ENCODE peak calls at places on chromosomes 1 and 21, in eight cellular contexts. One of them, this sample, is unnamed.

GRCh38 chr1:232868793-232869491 is 63.7 kb downstream of the MAP10 start:
- DNase-seq in heart right ventricle: no peak
- DNase-seq in heart left ventricle: peak
- DNase-seq in left ventricle myocardium inferior: no peak
- DNase-seq in breast epithelium: peak
- DNase-seq in right lobe of liver: peak
- DNase-seq in uterus: no peak
- DNase-seq in dorsolateral prefrontal cortex: no peak
- DNase-seq in this sample: peak

GRCh38 chr1:211352985-211353515 is 26.4 kb downstream of the TRAF5 start:
- DNase-seq in right lobe of liver: no peak
- DNase-seq in uterus: peak
- DNase-seq in heart left ventricle: no peak
- DNase-seq in breast epithelium: no peak
- DNase-seq in heart right ventricle: peak
- DNase-seq in left ventricle myocardium inferior: no peak
- DNase-seq in dorsolateral prefrontal cortex: no peak
- DNase-seq in this sample: no peak

GRCh38 chr1:116374340-116375164 is 1.5 kb downstream of the ATP1A1 start:
- DNase-seq in dorsolateral prefrontal cortex: no peak
- DNase-seq in right lobe of liver: no peak
- DNase-seq in uterus: no peak
- DNase-seq in left ventricle myocardium inferior: no peak
- DNase-seq in breast epithelium: no peak
- DNase-seq in heart left ventricle: peak
- DNase-seq in heart right ventricle: no peak
- DNase-seq in this sample: no peak

GRCh38 chr1:64986903-64987871 is 20.8 kb upstream of the JAK1 start:
- DNase-seq in dorsolateral prefrontal cortex: no peak
- DNase-seq in uterus: no peak
- DNase-seq in heart right ventricle: no peak
- DNase-seq in left ventricle myocardium inferior: no peak
- DNase-seq in heart left ventricle: no peak
- DNase-seq in right lobe of liver: no peak
- DNase-seq in breast epithelium: no peak
- DNase-seq in this sample: no peak

GRCh38 chr1:151887028-151887427 is 22.3 kb downstream of the THEM4 start:
- DNase-seq in heart left ventricle: no peak
- DNase-seq in dorsolateral prefrontal cortex: no peak
- DNase-seq in uterus: no peak
- DNase-seq in right lobe of liver: no peak
- DNase-seq in left ventricle myocardium inferior: no peak
- DNase-seq in breast epithelium: no peak
- DNase-seq in heart right ventricle: no peak
- DNase-seq in this sample: no peak

GRCh38 chr21:35933466-35933865 is 126.9 kb downstream of the SETD4 start:
- DNase-seq in heart right ventricle: peak
- DNase-seq in breast epithelium: no peak
- DNase-seq in right lobe of liver: no peak
- DNase-seq in uterus: peak
- DNase-seq in dorsolateral prefrontal cortex: no peak
- DNase-seq in heart left ventricle: peak
- DNase-seq in left ventricle myocardium inferior: peak
- DNase-seq in this sample: no peak

GRCh38 chr1:64982134-64982533 is 15.8 kb upstream of the JAK1 start:
- DNase-seq in dorsolateral prefrontal cortex: no peak
- DNase-seq in heart right ventricle: no peak
- DNase-seq in left ventricle myocardium inferior: no peak
- DNase-seq in uterus: no peak
- DNase-seq in right lobe of liver: no peak
- DNase-seq in breast epithelium: no peak
- DNase-seq in heart left ventricle: no peak
- DNase-seq in this sample: no peak

GRCh38 chr1:47465605-47466004 is 27.8 kb downstream of the FOXD2 start:
- DNase-seq in heart left ventricle: no peak
- DNase-seq in left ventricle myocardium inferior: no peak
- DNase-seq in breast epithelium: no peak
- DNase-seq in heart right ventricle: no peak
- DNase-seq in dorsolateral prefrontal cortex: no peak
- DNase-seq in right lobe of liver: no peak
- DNase-seq in uterus: no peak
- DNase-seq in this sample: peak

GRCh38 chr1:98398649-98399048 is 262.9 kb upstream of the SNX7 start:
- DNase-seq in right lobe of liver: no peak
- DNase-seq in heart right ventricle: no peak
- DNase-seq in heart left ventricle: no peak
- DNase-seq in dorsolateral prefrontal cortex: no peak
- DNase-seq in uterus: no peak
- DNase-seq in left ventricle myocardium inferior: no peak
- DNase-seq in breast epithelium: no peak
- DNase-seq in this sample: no peak

GRCh38 chr1:59061876-59062275 is 235.0 kb upstream of the FGGY start:
- DNase-seq in left ventricle myocardium inferior: peak
- DNase-seq in breast epithelium: peak
- DNase-seq in heart right ventricle: peak
- DNase-seq in dorsolateral prefrontal cortex: no peak
- DNase-seq in right lobe of liver: no peak
- DNase-seq in uterus: peak
- DNase-seq in heart left ventricle: peak
- DNase-seq in this sample: no peak

GRCh38 chr1:164602142-164602429 is 43.1 kb downstream of the PBX1 start:
- DNase-seq in left ventricle myocardium inferior: no peak
- DNase-seq in right lobe of liver: no peak
- DNase-seq in heart left ventricle: no peak
- DNase-seq in heart right ventricle: no peak
- DNase-seq in breast epithelium: peak
- DNase-seq in dorsolateral prefrontal cortex: no peak
- DNase-seq in uterus: no peak
- DNase-seq in this sample: peak

GRCh38 chr1:91793877-91794276 is 92.1 kb downstream of the TGFBR3 start:
- DNase-seq in breast epithelium: no peak
- DNase-seq in uterus: no peak
- DNase-seq in left ventricle myocardium inferior: no peak
- DNase-seq in right lobe of liver: no peak
- DNase-seq in heart right ventricle: no peak
- DNase-seq in heart left ventricle: no peak
- DNase-seq in dorsolateral prefrontal cortex: no peak
- DNase-seq in this sample: no peak

GRCh38 chr1:174028495-174028894 is 6.3 kb upstream of the RC3H1 start:
- DNase-seq in uterus: no peak
- DNase-seq in breast epithelium: no peak
- DNase-seq in heart right ventricle: no peak
- DNase-seq in left ventricle myocardium inferior: no peak
- DNase-seq in dorsolateral prefrontal cortex: no peak
- DNase-seq in heart left ventricle: no peak
- DNase-seq in right lobe of liver: no peak
- DNase-seq in this sample: no peak

GRCh38 chr1:174626031-174627020 is 178.6 kb downstream of the GPR52 start:
- DNase-seq in left ventricle myocardium inferior: no peak
- DNase-seq in breast epithelium: no peak
- DNase-seq in right lobe of liver: no peak
- DNase-seq in heart right ventricle: no peak
- DNase-seq in heart left ventricle: no peak
- DNase-seq in uterus: no peak
- DNase-seq in dorsolateral prefrontal cortex: no peak
- DNase-seq in this sample: no peak

GRCh38 chr1:38151399-38151798 is 104.8 kb upstream of the POU3F1 start:
- DNase-seq in breast epithelium: no peak
- DNase-seq in uterus: no peak
- DNase-seq in dorsolateral prefrontal cortex: no peak
- DNase-seq in right lobe of liver: no peak
- DNase-seq in left ventricle myocardium inferior: no peak
- DNase-seq in heart right ventricle: no peak
- DNase-seq in heart left ventricle: no peak
- DNase-seq in this sample: no peak

GRCh38 chr1:25476186-25477097 is 45.7 kb downstream of the MACO1 start:
- DNase-seq in dorsolateral prefrontal cortex: no peak
- DNase-seq in left ventricle myocardium inferior: no peak
- DNase-seq in right lobe of liver: no peak
- DNase-seq in breast epithelium: no peak
- DNase-seq in heart right ventricle: no peak
- DNase-seq in heart left ventricle: no peak
- DNase-seq in uterus: no peak
- DNase-seq in this sample: no peak

GRCh38 chr1:43304771-43305300 is 4.1 kb downstream of the TIE1 start:
- DNase-seq in uterus: no peak
- DNase-seq in heart left ventricle: no peak
- DNase-seq in right lobe of liver: peak
- DNase-seq in breast epithelium: no peak
- DNase-seq in dorsolateral prefrontal cortex: no peak
- DNase-seq in left ventricle myocardium inferior: no peak
- DNase-seq in heart right ventricle: no peak
- DNase-seq in this sample: no peak

GRCh38 chr1:244583358-244583757 is 69.6 kb upstream of the DESI2 start:
- DNase-seq in uterus: no peak
- DNase-seq in heart left ventricle: no peak
- DNase-seq in left ventricle myocardium inferior: no peak
- DNase-seq in right lobe of liver: no peak
- DNase-seq in dorsolateral prefrontal cortex: no peak
- DNase-seq in heart right ventricle: no peak
- DNase-seq in breast epithelium: no peak
- DNase-seq in this sample: no peak

DNA sequence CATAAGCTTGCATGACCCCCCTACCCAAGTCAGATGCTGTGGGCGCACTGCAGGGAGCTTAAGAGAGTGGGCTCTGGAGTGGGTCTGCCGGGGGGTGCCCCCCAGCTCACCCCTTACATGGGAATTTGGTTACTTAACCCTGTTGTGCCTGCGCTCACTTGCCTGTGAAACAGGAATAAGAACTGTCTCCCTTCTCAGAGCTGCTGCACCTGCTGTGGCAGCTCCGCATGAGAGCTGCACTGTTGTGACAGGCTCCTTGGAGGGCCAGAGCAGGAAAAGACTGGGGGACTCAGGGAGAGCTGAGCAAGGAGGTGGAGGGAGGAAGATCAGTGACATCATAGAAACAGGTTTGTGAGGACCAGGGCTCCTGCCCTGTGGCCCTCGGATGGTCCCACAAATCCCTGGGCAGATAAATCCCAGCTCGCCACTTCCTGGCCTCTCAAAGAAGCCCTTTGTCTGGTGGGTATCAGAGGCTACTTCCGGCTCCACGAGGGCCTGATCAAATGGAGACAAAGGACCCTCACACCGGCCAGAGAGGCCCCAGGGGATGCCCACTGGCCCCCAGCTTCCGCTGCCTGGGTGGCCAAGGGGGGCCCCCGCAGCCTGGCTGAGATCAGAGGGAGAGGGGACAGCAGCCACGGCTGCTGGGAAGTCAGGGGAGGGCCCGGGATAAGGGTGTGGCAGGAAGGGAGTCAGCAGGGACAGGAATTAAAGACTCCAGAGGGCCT is 28.9 kb upstream of the LAPTM5 start:
- DNase-seq in uterus: no peak
- DNase-seq in left ventricle myocardium inferior: peak
- DNase-seq in breast epithelium: no peak
- DNase-seq in heart right ventricle: peak
- DNase-seq in heart left ventricle: peak
- DNase-seq in dorsolateral prefrontal cortex: no peak
- DNase-seq in right lobe of liver: peak
- DNase-seq in this sample: no peak
- H3K4me3 ChIP-seq in uterus: no peak
- H3K4me3 ChIP-seq in left ventricle myocardium inferior: no peak
- H3K4me3 ChIP-seq in breast epithelium: no peak
- H3K4me3 ChIP-seq in heart right ventricle: no peak
- H3K4me3 ChIP-seq in heart left ventricle: no peak
- H3K4me3 ChIP-seq in dorsolateral prefrontal cortex: no peak
- H3K4me3 ChIP-seq in right lobe of liver: no peak
- H3K4me3 ChIP-seq in this sample: no peak

GRCh38 chr1:94463056-94463764 is 45.0 kb downstream of the ABCD3 start:
- DNase-seq in right lobe of liver: no peak
- DNase-seq in dorsolateral prefrontal cortex: no peak
- DNase-seq in left ventricle myocardium inferior: no peak
- DNase-seq in heart left ventricle: no peak
- DNase-seq in heart right ventricle: no peak
- DNase-seq in breast epithelium: no peak
- DNase-seq in uterus: no peak
- DNase-seq in this sample: no peak

GRCh38 chr1:94462606-94463005 is 44.4 kb downstream of the ABCD3 start:
- DNase-seq in dorsolateral prefrontal cortex: no peak
- DNase-seq in breast epithelium: no peak
- DNase-seq in left ventricle myocardium inferior: no peak
- DNase-seq in heart right ventricle: no peak
- DNase-seq in heart left ventricle: no peak
- DNase-seq in uterus: no peak
- DNase-seq in right lobe of liver: no peak
- DNase-seq in this sample: no peak

GRCh38 chr1:94463765-94464330 is 45.7 kb downstream of the ABCD3 start:
- DNase-seq in breast epithelium: no peak
- DNase-seq in heart right ventricle: no peak
- DNase-seq in left ventricle myocardium inferior: no peak
- DNase-seq in uterus: no peak
- DNase-seq in heart left ventricle: no peak
- DNase-seq in dorsolateral prefrontal cortex: no peak
- DNase-seq in right lobe of liver: no peak
- DNase-seq in this sample: peak
- TF ChIP-seq CTCF in breast epithelium: peak
- TF ChIP-seq CTCF in heart right ventricle: peak
- TF ChIP-seq CTCF in left ventricle myocardium inferior: peak
- TF ChIP-seq CTCF in uterus: no peak
- TF ChIP-seq CTCF in heart left ventricle: peak
- TF ChIP-seq CTCF in dorsolateral prefrontal cortex: peak
- TF ChIP-seq CTCF in right lobe of liver: peak
- TF ChIP-seq CTCF in this sample: peak

GRCh38 chr1:5981009-5981380 is 11.2 kb downstream of the NPHP4 start:
- DNase-seq in dorsolateral prefrontal cortex: no peak
- DNase-seq in left ventricle myocardium inferior: no peak
- DNase-seq in heart left ventricle: no peak
- DNase-seq in right lobe of liver: no peak
- DNase-seq in uterus: no peak
- DNase-seq in breast epithelium: no peak
- DNase-seq in heart right ventricle: no peak
- DNase-seq in this sample: no peak
- H3K4me3 ChIP-seq in dorsolateral prefrontal cortex: no peak
- H3K4me3 ChIP-seq in left ventricle myocardium inferior: no peak
- H3K4me3 ChIP-seq in heart left ventricle: no peak
- H3K4me3 ChIP-seq in right lobe of liver: no peak
- H3K4me3 ChIP-seq in uterus: no peak
- H3K4me3 ChIP-seq in breast epithelium: no peak
- H3K4me3 ChIP-seq in heart right ventricle: no peak
- H3K4me3 ChIP-seq in this sample: no peak

GRCh38 chr1:216562383-216562782 is 139.1 kb upstream of the USH2A start:
- DNase-seq in heart right ventricle: no peak
- DNase-seq in uterus: no peak
- DNase-seq in breast epithelium: no peak
- DNase-seq in heart left ventricle: no peak
- DNase-seq in dorsolateral prefrontal cortex: no peak
- DNase-seq in right lobe of liver: no peak
- DNase-seq in left ventricle myocardium inferior: no peak
- DNase-seq in this sample: no peak
- TF ChIP-seq CTCF in heart right ventricle: no peak
- TF ChIP-seq CTCF in uterus: no peak
- TF ChIP-seq CTCF in breast epithelium: no peak
- TF ChIP-seq CTCF in heart left ventricle: no peak
- TF ChIP-seq CTCF in dorsolateral prefrontal cortex: no peak
- TF ChIP-seq CTCF in right lobe of liver: peak
- TF ChIP-seq CTCF in left ventricle myocardium inferior: no peak
- TF ChIP-seq CTCF in this sample: peak